ENCODE peak calls at places on chromosomes 16 and 17, in ten cellular contexts. U is tibial artery; L is suprapubic skin; K is RWPE2; P is CD8-positive, alpha-beta T cell; O is testis; J is ovary; Y is mesendoderm; S is lung; V is left ventricle myocardium inferior. F is an unnamed sample. For H3K4me1, the result is how much of the 10 kb centered on the place peaks cover.

GRCh38 chr16:66250686-66251405 is 115.6 kb upstream of the CDH5 start:
- DNase-seq in U (peak), L (peak), K (no peak), P (no peak), O (peak), J (peak), Y (peak), S (peak), V (peak), F (no peak)

GRCh38 chr17:61469474-61469873 is 17.3 kb downstream of the TBX4 start:
- DNase-seq in U (peak), L (no peak), K (no peak), P (no peak), O (no peak), J (no peak), Y (no peak), S (no peak), V (no peak), F (no peak)

GRCh38 chr16:69363281-69363717 is 11.7 kb upstream of the TMED6 start:
- DNase-seq in U (no peak), L (no peak), K (peak), P (no peak), O (no peak), J (no peak), Y (no peak), S (peak), V (no peak), F (no peak)

GRCh38 chr16:54355251-54355650 is 68.7 kb upstream of the IRX3 start:
- DNase-seq in U (no peak), L (no peak), K (no peak), P (no peak), O (no peak), J (no peak), Y (no peak), S (no peak), V (no peak), F (no peak)

GRCh38 chr17:18043491-18043890 is 4.3 kb downstream of the GID4 start:
- DNase-seq in U (no peak), L (no peak), K (no peak), P (no peak), O (no peak), J (no peak), Y (peak), S (no peak), V (no peak), F (no peak)

GRCh38 chr17:60665602-60666001 is 12.0 kb upstream of the BCAS3 start:
- DNase-seq in U (no peak), L (no peak), K (no peak), P (no peak), O (no peak), J (no peak), Y (no peak), S (no peak), V (no peak), F (no peak)

GRCh38 chr17:42388381-42389134 is at the start of gene STAT3:
- DNase-seq in U (peak), L (peak), K (peak), P (peak), O (peak), J (peak), Y (peak), S (peak), V (peak), F (peak)

GRCh38 chr16:28974007-28974436 is 556 bp upstream of the SPNS1 start:
- DNase-seq in U (no peak), L (no peak), K (peak), P (no peak), O (peak), J (peak), Y (peak), S (peak), V (peak), F (peak)

GRCh38 chr17:62062313-62062712 is 2.8 kb downstream of the MED13 start:
- DNase-seq in U (no peak), L (no peak), K (no peak), P (no peak), O (no peak), J (no peak), Y (no peak), S (no peak), V (no peak), F (no peak)

GRCh38 chr17:74918906-74919305 is 4.1 kb downstream of the USH1G start:
- DNase-seq in U (no peak), L (no peak), K (no peak), P (no peak), O (no peak), J (no peak), Y (no peak), S (no peak), V (no peak), F (no peak)

GRCh38 chr17:214881-215331 is 33.5 kb upstream of the DOC2B start:
- DNase-seq in U (no peak), L (no peak), K (peak), P (no peak), O (no peak), J (no peak), Y (no peak), S (no peak), V (no peak), F (no peak)

GRCh38 chr16:7268182-7268581 is 64.5 kb upstream of the RBFOX1 start:
- DNase-seq in U (no peak), L (no peak), K (no peak), P (no peak), O (peak), J (no peak), Y (peak), S (no peak), V (no peak), F (no peak)

GRCh38 chr16:53052519-53053501 is at the start of gene CHD9NB:
- DNase-seq in U (no peak), L (no peak), K (peak), P (no peak), O (no peak), J (no peak), Y (peak), S (peak), V (no peak), F (no peak)

GRCh38 chr17:75078097-75079022 is 9.4 kb upstream of the SLC16A5 start:
- DNase-seq in U (no peak), L (no peak), K (no peak), P (no peak), O (no peak), J (no peak), Y (no peak), S (peak), V (no peak), F (peak)

GRCh38 chr16:8572919-8573724 is 17.2 kb downstream of the TMEM114 start:
- DNase-seq in U (no peak), L (no peak), K (no peak), P (no peak), O (peak), J (no peak), Y (peak), S (no peak), V (no peak), F (no peak)

GRCh38 chr16:46970089-46970488 is 3.4 kb downstream of the DNAJA2 start:
- DNase-seq in U (no peak), L (no peak), K (no peak), P (no peak), O (peak), J (no peak), Y (no peak), S (no peak), V (peak), F (no peak)

GRCh38 chr17:28726912-28727726 is 1.1 kb upstream of the TLCD1 start:
- DNase-seq in U (peak), L (peak), K (peak), P (peak), O (peak), J (peak), Y (peak), S (peak), V (peak), F (peak)

GRCh38 chr16:50878966-50879615 is 137.2 kb downstream of the CYLD start:
- DNase-seq in U (no peak), L (no peak), K (no peak), P (no peak), O (peak), J (no peak), Y (peak), S (no peak), V (no peak), F (no peak)

GRCh38 chr16:75114946-75115825 is 1.4 kb downstream of the LDHD start:
- DNase-seq in U (peak), L (no peak), K (no peak), P (no peak), O (no peak), J (no peak), Y (no peak), S (no peak), V (no peak), F (no peak)

GRCh38 chr17:71792966-71793365 is 327.9 kb upstream of the SOX9 start:
- DNase-seq in U (no peak), L (no peak), K (peak), P (no peak), O (no peak), J (no peak), Y (no peak), S (no peak), V (no peak), F (no peak)

GRCh38 chr17:76270127-76270592 is 5.0 kb downstream of the UBALD2 start:
- DNase-seq in U (no peak), L (no peak), K (no peak), P (no peak), O (no peak), J (no peak), Y (no peak), S (no peak), V (no peak), F (peak)

GRCh38 chr17:38320482-38320881 is 23.3 kb downstream of the GPR179 start:
- DNase-seq in U (no peak), L (peak), K (no peak), P (no peak), O (no peak), J (no peak), Y (peak), S (peak), V (no peak), F (no peak)

GRCh38 chr16:380837-381787 is 666 bp downstream of the PGAP6 start:
- DNase-seq in U (no peak), L (peak), K (peak), P (no peak), O (no peak), J (peak), Y (no peak), S (no peak), V (no peak), F (peak)

GRCh38 chr16:69772560-69773254 is 10.6 kb downstream of the WWP2 start:
- DNase-seq in U (no peak), L (no peak), K (no peak), P (no peak), O (no peak), J (no peak), Y (peak), S (no peak), V (no peak), F (no peak)

GRCh38 chr17:80960037-80960796 is 31.4 kb upstream of the CHMP6 start:
- DNase-seq in U (no peak), L (peak), K (no peak), P (no peak), O (no peak), J (no peak), Y (no peak), S (no peak), V (no peak), F (peak)

GRCh38 chr16:90026135-90026534 is 6.9 kb upstream of the DBNDD1 start:
- DNase-seq in U (no peak), L (no peak), K (no peak), P (no peak), O (no peak), J (no peak), Y (peak), S (no peak), V (no peak), F (no peak)

GRCh38 chr17:59431606-59432005 is 100.2 kb downstream of the YPEL2 start:
- DNase-seq in U (no peak), L (no peak), K (no peak), P (no peak), O (no peak), J (no peak), Y (no peak), S (no peak), V (no peak), F (no peak)

GRCh38 chr17:30095507-30096244 is 20.9 kb upstream of the NSRP1 start:
- DNase-seq in U (no peak), L (no peak), K (no peak), P (no peak), O (peak), J (no peak), Y (peak), S (no peak), V (no peak), F (no peak)

GRCh38 chr17:55510986-55511721 is at the start of gene SMIM36:
- DNase-seq in U (no peak), L (no peak), K (no peak), P (no peak), O (no peak), J (no peak), Y (no peak), S (no peak), V (no peak), F (no peak)

GRCh38 chr17:1275962-1276736 is 3.3 kb upstream of the TRARG1 start:
- DNase-seq in U (peak), L (peak), K (no peak), P (peak), O (peak), J (peak), Y (peak), S (peak), V (peak), F (peak)

GRCh38 chr16:11674818-11675560 is 6.7 kb downstream of the SNN start:
- DNase-seq in U (peak), L (no peak), K (no peak), P (no peak), O (no peak), J (no peak), Y (no peak), S (no peak), V (no peak), F (no peak)

GRCh38 chr16:11676799-11677198 is 8.5 kb downstream of the SNN start:
- DNase-seq in U (no peak), L (no peak), K (no peak), P (no peak), O (no peak), J (no peak), Y (no peak), S (no peak), V (no peak), F (no peak)

GRCh38 chr16:11677451-11677951 is 9.2 kb downstream of the SNN start:
- DNase-seq in U (no peak), L (no peak), K (no peak), P (no peak), O (no peak), J (no peak), Y (no peak), S (no peak), V (no peak), F (peak)

GRCh38 chr16:11674001-11674817 is 6.0 kb downstream of the SNN start:
- DNase-seq in U (peak), L (no peak), K (no peak), P (no peak), O (no peak), J (no peak), Y (no peak), S (no peak), V (no peak), F (no peak)

GRCh38 chr16:11675561-11676511 is 7.6 kb downstream of the SNN start:
- DNase-seq in U (peak), L (no peak), K (no peak), P (peak), O (no peak), J (no peak), Y (peak), S (no peak), V (peak), F (peak)
- H3K4me1 ChIP-seq in U (under half), L (half or more), K (under half), P (under half), O (under half), J (under half), Y (under half), S (under half), V (half or more), F (under half)

GRCh38 chr17:16283705-16284104 is 66.7 kb downstream of the PIGL start:
- DNase-seq in U (no peak), L (no peak), K (no peak), P (no peak), O (no peak), J (no peak), Y (no peak), S (no peak), V (no peak), F (no peak)

GRCh38 chr17:16285646-16286008 is 67.6 kb downstream of the CENPV start:
- DNase-seq in U (no peak), L (no peak), K (no peak), P (no peak), O (no peak), J (no peak), Y (no peak), S (no peak), V (no peak), F (no peak)

GRCh38 chr17:16287563-16288027 is 65.7 kb downstream of the CENPV start:
- DNase-seq in U (no peak), L (no peak), K (no peak), P (no peak), O (no peak), J (peak), Y (no peak), S (no peak), V (no peak), F (no peak)

GRCh38 chr17:16286947-16287562 is 66.2 kb downstream of the CENPV start:
- DNase-seq in U (peak), L (no peak), K (no peak), P (no peak), O (no peak), J (peak), Y (no peak), S (no peak), V (no peak), F (no peak)

DNA sequence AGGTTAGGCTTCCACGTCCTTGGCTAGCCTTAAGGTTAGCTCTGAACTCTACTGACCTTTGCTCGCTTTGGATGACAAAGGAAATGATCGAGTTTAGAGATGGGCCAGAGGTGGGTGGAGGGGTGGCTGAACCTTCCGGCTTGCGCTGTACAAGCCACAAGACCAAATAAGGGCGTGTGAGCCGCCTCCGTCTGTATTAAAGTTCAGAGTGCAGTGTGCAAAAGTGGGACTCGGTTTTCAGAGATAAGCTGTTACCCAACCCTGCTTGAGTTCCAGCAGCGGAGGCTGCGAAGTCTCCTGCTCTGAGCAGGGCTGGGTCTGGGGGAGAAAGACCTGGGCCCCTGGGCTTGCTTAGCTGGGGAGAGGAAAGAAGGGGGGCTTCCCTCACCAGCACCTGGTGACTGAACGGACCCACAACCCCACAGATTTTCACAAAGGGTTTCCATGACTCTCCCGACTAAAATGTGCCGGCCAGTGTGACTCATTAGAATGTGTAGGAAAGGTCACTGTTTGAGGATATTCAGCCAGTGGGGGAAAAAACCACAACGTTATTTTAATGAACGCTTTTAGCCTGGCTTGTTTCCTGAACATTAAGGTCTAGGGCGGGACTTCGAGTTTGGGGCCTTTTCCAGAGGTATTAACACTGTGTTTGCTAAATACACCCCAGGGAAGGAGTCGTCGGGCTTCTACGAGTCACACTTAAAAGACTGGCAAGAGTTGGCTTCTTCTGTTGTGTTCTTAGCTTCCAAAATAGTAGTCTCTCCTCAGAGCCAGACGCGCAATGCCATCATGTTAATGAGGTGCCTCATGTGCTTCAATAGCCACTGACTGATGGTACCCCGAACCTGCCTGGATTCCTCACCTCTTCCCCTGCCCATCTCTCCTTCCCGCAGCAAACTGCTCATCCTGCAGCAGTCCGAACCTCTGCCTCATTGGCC is 67.0 kb downstream of the CENPV start:
- DNase-seq in U (peak), L (peak), K (peak), P (peak), O (peak), J (peak), Y (peak), S (peak), V (peak), F (peak)
- H3K4me3 ChIP-seq in U (peak), L (peak), K (peak), P (peak), O (no peak), J (peak), Y (no peak), S (no peak), V (peak), F (peak)

DNA sequence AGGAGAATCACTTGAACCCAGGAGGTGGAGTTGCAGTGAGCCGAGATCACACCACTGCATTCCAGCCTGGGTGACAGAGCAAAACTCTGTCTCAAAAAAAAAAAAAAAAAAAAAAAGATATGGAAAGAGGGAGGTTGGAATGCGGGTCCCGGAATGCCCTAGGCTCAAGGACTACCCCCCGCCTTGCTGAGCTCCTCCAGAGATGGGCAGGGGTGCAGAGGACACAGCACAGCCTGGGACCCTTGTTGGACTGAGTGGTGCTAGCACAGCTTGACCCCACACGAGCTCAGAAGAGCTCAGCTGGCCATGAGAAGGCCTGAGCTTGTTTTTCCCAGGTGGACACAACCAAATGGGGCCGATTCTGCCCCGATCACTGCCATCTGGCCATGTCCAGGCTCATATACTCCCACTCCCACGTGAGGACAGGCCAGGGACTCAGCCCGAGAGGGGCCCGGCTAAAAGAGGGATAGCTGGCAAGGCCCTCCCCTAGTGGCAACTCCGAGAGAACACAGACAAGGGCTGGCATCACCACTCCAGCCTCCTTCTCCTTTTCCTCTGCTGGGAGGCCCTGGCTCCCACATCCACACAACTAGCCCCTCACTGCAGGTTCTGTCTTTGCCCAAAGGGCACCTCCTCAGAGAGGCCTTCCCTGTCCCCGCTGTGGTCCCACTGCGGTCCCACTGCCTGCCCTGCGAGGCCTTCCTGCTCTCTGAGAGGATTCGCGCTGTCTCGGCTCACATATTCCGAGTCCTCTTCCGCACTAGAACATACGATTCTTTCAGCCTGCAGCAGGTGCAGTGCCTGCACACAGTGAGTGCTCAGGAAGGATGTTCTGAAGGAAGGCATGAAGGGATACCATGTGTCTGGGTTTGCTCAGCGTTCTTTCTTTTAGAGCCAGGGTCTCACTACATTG is 11.0 kb downstream of the SGCA start:
- DNase-seq in U (no peak), L (no peak), K (no peak), P (no peak), O (no peak), J (no peak), Y (peak), S (no peak), V (no peak), F (peak)
- H3K4me1 ChIP-seq in U (under half), L (under half), K (under half), P (under half), O (under half), J (under half), Y (under half), S (under half), V (half or more), F (under half)

GRCh38 chr16:3192476-3193019 is 4.5 kb downstream of the OR1F1 start:
- DNase-seq in U (no peak), L (no peak), K (no peak), P (peak), O (no peak), J (no peak), Y (peak), S (no peak), V (no peak), F (no peak)
- H3K4me3 ChIP-seq in U (no peak), L (no peak), K (no peak), P (no peak), O (no peak), J (no peak), Y (no peak), S (no peak), V (no peak), F (no peak)

GRCh38 chr16:20903889-20904506 is 3.4 kb downstream of the LYRM1 start:
- DNase-seq in U (no peak), L (no peak), K (no peak), P (no peak), O (no peak), J (no peak), Y (no peak), S (no peak), V (no peak), F (no peak)
- H3K4me1 ChIP-seq in U (under half), L (half or more), K (under half), P (under half), O (under half), J (under half), Y (under half), S (under half), V (half or more), F (under half)

F was measured in pancreas.